ENCODE peak calls at places on chromosomes 11 and 22, in four cellular contexts. J is K562, I is H1, S is HepG2. U is an unnamed sample.

GRCh38 chr11:96146765-96147164 is 196.2 kb downstream of the MAML2 start:
- DNase-seq in J (no peak), I (no peak), S (no peak), U (no peak)

GRCh38 chr11:132064987-132065620 is 694.7 kb downstream of the NTM start:
- DNase-seq in J (no peak), I (no peak), S (no peak), U (no peak)

GRCh38 chr11:96390403-96390830 is 604 bp downstream of the JRKL start:
- DNase-seq in J (peak; percentile 12), I (no peak), S (no peak), U (peak; percentile 10)

GRCh38 chr11:117392979-117393378 is 65.3 kb downstream of the CEP164 start:
- DNase-seq in J (no peak), I (no peak), S (no peak), U (no peak)

GRCh38 chr11:33736148-33736809 is at the start of gene CD59:
- DNase-seq in J (peak; percentile 96), I (peak; percentile 99), S (peak; percentile 85), U (peak; percentile 94)

GRCh38 chr11:67272327-67273259 is 6.3 kb downstream of the GRK2 start:
- DNase-seq in J (no peak), I (no peak), S (no peak), U (no peak)

GRCh38 chr22:24319451-24319850 is 48.8 kb downstream of the SPECC1L start:
- DNase-seq in J (no peak), I (no peak), S (no peak), U (no peak)

GRCh38 chr11:11247576-11247975 is 105.5 kb downstream of the CSNK2A3 start:
- DNase-seq in J (no peak), I (no peak), S (no peak), U (no peak)

GRCh38 chr11:4044971-4045646 is 49.5 kb upstream of the RRM1 start:
- DNase-seq in J (no peak), I (no peak), S (peak; percentile 33), U (no peak)

GRCh38 chr22:17562906-17563870 is at the start of gene SLC25A18:
- DNase-seq in J (peak; percentile 41), I (peak; percentile 56), S (peak; percentile 53), U (no peak)

GRCh38 chr11:22920939-22921565 is 60.8 kb upstream of the CCDC179 start:
- DNase-seq in J (no peak), I (no peak), S (peak; percentile 37), U (peak; percentile 7)

GRCh38 chr11:72700026-72700610 is 25.9 kb upstream of the PDE2A start:
- DNase-seq in J (no peak), I (no peak), S (no peak), U (no peak)

GRCh38 chr11:78416285-78417174 is 1.1 kb downstream of the GAB2 start:
- DNase-seq in J (peak; percentile 80), I (peak; percentile 91), S (peak; percentile 83), U (peak; percentile 88)

GRCh38 chr11:45921561-45922424 is 663 bp upstream of the LARGE2 start:
- DNase-seq in J (no peak), I (peak; percentile 94), S (peak; percentile 61), U (no peak)

GRCh38 chr22:29300467-29300806 is 6.0 kb upstream of the GAS2L1 start:
- DNase-seq in J (no peak), I (no peak), S (no peak), U (no peak)

GRCh38 chr22:37533995-37534394 is 14.8 kb upstream of the CARD10 start:
- DNase-seq in J (no peak), I (no peak), S (no peak), U (no peak)

GRCh38 chr11:36365937-36366336 is 69.8 kb downstream of the PRR5L start:
- DNase-seq in J (no peak), I (no peak), S (no peak), U (no peak)

GRCh38 chr22:50167689-50168489 is 2.6 kb upstream of the PANX2 start:
- DNase-seq in J (peak; percentile 20), I (no peak), S (no peak), U (no peak)

GRCh38 chr22:25174156-25174887 is 25.3 kb upstream of the CRYBB3 start:
- DNase-seq in J (no peak), I (no peak), S (no peak), U (no peak)

GRCh38 chr11:6606471-6607189 is 3.1 kb downstream of the ILK start:
- DNase-seq in J (peak; percentile 70), I (peak; percentile 89), S (peak; percentile 97), U (peak; percentile 93)

GRCh38 chr11:93517041-93517440 is 26.1 kb downstream of the SMCO4 start:
- DNase-seq in J (no peak), I (no peak), S (no peak), U (no peak)

GRCh38 chr11:124481365-124482323 is 36.1 kb upstream of the OR8B8 start:
- DNase-seq in J (peak; percentile 28), I (peak; percentile 55), S (peak; percentile 9), U (peak; percentile 2)

GRCh38 chr22:48973694-48974041 is 854.0 kb downstream of the BRD1 start:
- DNase-seq in J (no peak), I (peak; percentile 33), S (no peak), U (no peak)

GRCh38 chr11:77188912-77189491 is 61.0 kb downstream of the MYO7A start:
- DNase-seq in J (no peak), I (no peak), S (no peak), U (no peak)

GRCh38 chr11:61004841-61005240 is 33.4 kb downstream of the CD6 start:
- DNase-seq in J (no peak), I (no peak), S (no peak), U (no peak)

GRCh38 chr22:19148417-19149046 is 1.6 kb downstream of the GSC2 start:
- DNase-seq in J (no peak), I (no peak), S (no peak), U (no peak)

GRCh38 chr11:112797653-112798293 is 163.4 kb upstream of the NCAM1 start:
- DNase-seq in J (peak; percentile 69), I (peak; percentile 85), S (peak; percentile 3), U (peak; percentile 12)

GRCh38 chr11:64348611-64349387 is 8.8 kb downstream of the CCDC88B start:
- DNase-seq in J (no peak), I (no peak), S (peak; percentile 33), U (no peak)

GRCh38 chr11:115706735-115707134 is 202.5 kb upstream of the CADM1 start:
- DNase-seq in J (no peak), I (no peak), S (no peak), U (no peak)

GRCh38 chr22:41998361-41999261 is at the start of gene WBP2NL:
- DNase-seq in J (peak; percentile 71), I (no peak), S (no peak), U (peak; percentile 78)

GRCh38 chr11:65181569-65182257 is at the start of gene CAPN1:
- DNase-seq in J (peak; percentile 91), I (peak; percentile 89), S (peak; percentile 74), U (peak; percentile 79)

GRCh38 chr11:43269229-43269928 is 42.4 kb upstream of the API5 start:
- DNase-seq in J (no peak), I (no peak), S (no peak), U (no peak)
- TF ChIP-seq RNF2 in J (no peak), I (no peak), S (no peak), U (no peak)

GRCh38 chr11:898540-899190 is 11.9 kb downstream of the CHID1 start:
- DNase-seq in J (no peak), I (no peak), S (peak; percentile 23), U (no peak)

GRCh38 chr11:897226-898159 is 13.1 kb downstream of the CHID1 start:
- DNase-seq in J (no peak), I (no peak), S (no peak), U (no peak)

GRCh38 chr11:900545-900944 is 10.1 kb downstream of the CHID1 start:
- DNase-seq in J (no peak), I (no peak), S (no peak), U (no peak)

GRCh38 chr11:899724-900123 is 10.9 kb downstream of the CHID1 start:
- DNase-seq in J (no peak), I (no peak), S (no peak), U (no peak)

DNA sequence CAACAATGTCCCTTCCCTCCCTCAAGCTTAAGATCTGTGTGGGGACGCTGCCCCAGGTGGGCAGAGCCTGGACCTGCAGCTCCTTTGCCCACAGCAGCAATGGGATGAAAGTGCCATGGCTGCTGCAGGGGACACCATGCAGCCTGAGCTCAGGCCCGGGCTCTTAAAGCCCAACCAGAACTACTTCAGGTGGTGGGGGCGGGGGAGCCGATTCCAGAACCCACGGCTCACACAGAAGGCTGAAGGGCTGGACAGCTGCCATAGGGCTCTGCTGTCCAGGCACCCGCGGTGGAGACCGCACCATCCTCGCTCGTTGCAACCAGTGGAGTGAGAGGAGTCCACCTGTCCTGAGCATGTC is 12.5 kb downstream of the CHID1 start:
- DNase-seq in J (no peak), I (no peak), S (peak; percentile 27), U (peak; percentile 36)
- TF ChIP-seq JUN in J (no peak), I (no peak), S (no peak), U (no peak)

DNA sequence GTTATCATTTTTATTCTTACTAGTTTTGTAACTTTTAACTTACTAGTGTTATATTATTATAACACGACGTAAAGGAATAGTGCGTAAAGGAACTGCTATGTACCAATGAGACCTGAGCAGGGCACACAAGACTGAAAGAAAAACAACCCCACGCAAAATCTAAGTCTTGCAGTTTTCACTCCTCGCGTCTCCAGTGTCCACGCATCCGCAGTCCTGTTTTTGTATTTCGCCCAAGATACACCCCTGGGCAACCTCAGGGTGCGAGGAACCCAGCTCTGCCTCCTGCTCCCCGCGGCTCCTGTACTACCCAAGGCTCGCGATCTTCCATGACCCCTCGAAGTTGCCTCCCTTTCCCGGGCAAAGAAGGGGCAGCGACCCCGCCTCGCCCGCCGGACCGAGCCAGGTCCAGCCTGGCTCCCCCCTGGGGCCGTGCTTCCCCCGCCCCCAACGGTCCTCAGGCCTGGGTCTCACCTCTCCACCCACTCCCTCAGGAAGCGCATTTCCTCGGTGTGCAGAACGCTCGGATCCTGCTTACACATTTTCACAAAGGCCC is 403 bp downstream of the ST13 start:
- DNase-seq in J (peak; percentile 60), I (no peak), S (no peak), U (no peak)
- TF ChIP-seq RNF2 in J (no peak), I (no peak), S (no peak), U (no peak)

DNA sequence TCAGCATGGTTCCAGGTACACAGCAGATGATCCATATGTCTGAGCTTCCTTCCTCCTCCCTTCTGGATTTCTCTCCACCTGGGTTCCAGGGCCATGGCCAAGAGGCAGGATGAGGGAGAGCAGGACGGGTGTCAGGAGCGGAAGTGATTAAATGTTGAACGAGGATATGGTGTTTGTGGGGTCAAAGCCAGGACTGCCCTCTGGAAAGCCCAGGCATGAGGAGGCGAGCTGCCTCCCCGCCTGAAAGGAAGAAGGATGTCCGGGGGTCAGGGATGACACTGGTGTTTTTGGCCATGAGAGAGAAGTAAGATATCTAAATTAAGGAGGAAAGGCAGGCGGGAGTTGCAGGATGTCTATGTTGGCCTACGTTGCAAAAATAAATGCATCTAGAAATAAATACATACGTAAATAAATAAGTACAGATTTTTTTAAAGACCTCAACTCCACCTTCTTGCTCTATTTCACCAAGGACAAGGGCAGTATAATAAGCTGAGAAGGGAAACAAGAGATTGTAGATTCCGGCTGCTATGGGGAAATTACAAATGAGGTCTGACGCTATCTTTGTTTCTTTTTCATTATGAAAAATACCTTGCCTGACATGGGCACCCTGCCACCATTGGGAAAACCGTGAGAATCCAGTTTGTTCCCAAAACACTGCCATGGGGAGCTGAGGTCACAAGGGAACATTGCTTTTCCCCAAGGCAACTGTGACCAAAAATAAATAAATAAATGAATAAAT is 27.6 kb upstream of the LIPT2 start:
- DNase-seq in J (no peak), I (no peak), S (no peak), U (no peak)
- TF ChIP-seq JUN in J (no peak), I (no peak), S (no peak), U (no peak)